ENCODE peak calls at places on chromosomes 3 and 15, in five cellular contexts. K is neural progenitor cell, A is foreskin keratinocyte, C is H9, L is right lobe of liver. T is an unnamed sample.

GRCh38 chr3:64798316-64798715 is 110.5 kb upstream of the ADAMTS9 start:
- DNase-seq in A (no peak), K (no peak), C (no peak), L (no peak), T (no peak)

GRCh38 chr15:80562846-80563245 is 132.3 kb upstream of the ABHD17C start:
- DNase-seq in C (no peak), A (no peak), K (no peak), L (no peak), T (no peak)

GRCh38 chr3:165820685-165821123 is 16.5 kb downstream of the BCHE start:
- DNase-seq in K (no peak), L (no peak), A (no peak), C (no peak), T (no peak)

GRCh38 chr15:90020041-90020735 is 19.1 kb downstream of the ZNF710 start:
- DNase-seq in L (peak), K (no peak), C (no peak), A (no peak), T (no peak)

GRCh38 chr3:52787672-52788625 is 6.6 kb upstream of the ITIH3 start:
- DNase-seq in L (peak), A (no peak), C (no peak), K (no peak), T (no peak)

GRCh38 chr3:60703008-60703407 is 548.2 kb downstream of the FHIT start:
- DNase-seq in K (no peak), A (no peak), C (no peak), L (no peak), T (no peak)

GRCh38 chr3:4232798-4233197 is 70.4 kb upstream of the SETMAR start:
- DNase-seq in L (no peak), A (no peak), C (no peak), K (peak), T (no peak)

GRCh38 chr3:97961276-97961623 is 11.0 kb downstream of the RIOX2 start:
- DNase-seq in K (no peak), A (no peak), L (no peak), C (no peak), T (no peak)

GRCh38 chr15:66066439-66066838 is 187.1 kb downstream of the MEGF11 start:
- DNase-seq in K (no peak), A (no peak), C (no peak), L (no peak), T (no peak)

GRCh38 chr3:175940243-175940642 is 1081.1 kb downstream of the NAALADL2 start:
- DNase-seq in A (no peak), L (no peak), K (no peak), C (no peak), T (peak)

GRCh38 chr15:35751421-35752133 is 205.6 kb upstream of the DPH6 start:
- DNase-seq in A (no peak), L (peak), K (peak), C (peak), T (peak)

GRCh38 chr15:48861813-48862431 is 16.0 kb upstream of the EID1 start:
- DNase-seq in C (no peak), L (no peak), A (no peak), K (peak), T (peak)

GRCh38 chr15:27645672-27646071 is 453.4 kb downstream of the OCA2 start:
- DNase-seq in C (peak), A (no peak), L (no peak), K (no peak), T (no peak)

GRCh38 chr3:188627652-188628051 is 473.7 kb downstream of the LPP start:
- DNase-seq in K (no peak), A (peak), C (no peak), L (no peak), T (peak)

GRCh38 chr15:40746916-40747418 is 8.1 kb downstream of the RMDN3 start:
- DNase-seq in A (no peak), K (no peak), L (no peak), C (no peak), T (no peak)

GRCh38 chr3:177960722-177961121 is 575.5 kb upstream of the KCNMB2 start:
- DNase-seq in K (no peak), A (no peak), L (no peak), C (no peak), T (no peak)

DNA sequence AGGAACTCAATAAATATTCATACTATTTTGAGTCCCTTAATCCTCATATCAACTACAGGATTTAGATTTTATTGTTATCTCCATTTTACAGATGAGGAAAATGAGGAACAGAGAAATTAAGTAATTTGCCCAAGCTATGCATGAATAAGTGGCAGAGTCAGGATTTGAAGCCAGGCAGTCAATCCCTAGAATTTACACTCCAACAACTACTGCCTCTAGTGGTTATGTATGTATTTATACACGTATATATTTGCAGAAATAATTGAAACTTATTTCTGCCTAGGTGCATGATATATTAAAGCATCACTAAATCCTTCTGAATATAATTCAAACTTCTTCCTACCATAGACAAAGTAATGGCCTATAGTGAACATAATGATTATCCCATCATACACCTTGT is 137.4 kb downstream of the SERPINI1 start:
- DNase-seq in L (no peak), A (no peak), C (no peak), K (no peak), T (no peak)
- TF ChIP-seq CTCF in L (no peak), A (peak), C (peak), K (peak), T (peak)

GRCh38 chr3:84772841-84773240 is 185.9 kb upstream of the CADM2 start:
- DNase-seq in K (no peak), A (no peak), L (no peak), C (no peak), T (no peak)
- TF ChIP-seq CTCF in K (peak), A (no peak), L (peak), C (peak), T (no peak)

GRCh38 chr3:5305681-5305983 is 118.1 kb downstream of the EDEM1 start:
- DNase-seq in L (no peak), A (no peak), C (no peak), K (no peak), T (no peak)
- TF ChIP-seq CTCF in L (no peak), A (no peak), C (no peak), K (no peak), T (peak)

DNA sequence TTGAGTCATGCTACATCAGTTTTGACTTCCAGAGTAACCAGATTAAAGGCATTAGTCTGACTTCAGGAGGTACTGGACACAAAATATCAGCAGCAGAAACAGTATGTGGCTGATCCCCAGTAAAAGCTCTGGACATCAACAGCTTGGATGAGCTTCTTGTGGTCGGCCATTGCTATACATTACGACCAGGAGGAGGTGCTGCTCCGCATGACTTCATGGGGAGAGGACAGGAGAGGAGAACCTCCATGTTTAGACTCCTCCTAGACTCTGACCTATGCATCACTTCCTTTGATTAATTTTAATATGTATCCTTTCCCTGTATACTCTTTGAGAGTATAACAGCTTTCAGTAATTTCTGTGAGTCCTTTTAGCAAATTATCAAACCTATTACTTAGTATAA is 285.6 kb upstream of the ARHGEF26 start:
- DNase-seq in K (no peak), A (no peak), C (peak), L (no peak), T (no peak)
- TF ChIP-seq CTCF in K (peak), A (peak), C (peak), L (no peak), T (no peak)

DNA sequence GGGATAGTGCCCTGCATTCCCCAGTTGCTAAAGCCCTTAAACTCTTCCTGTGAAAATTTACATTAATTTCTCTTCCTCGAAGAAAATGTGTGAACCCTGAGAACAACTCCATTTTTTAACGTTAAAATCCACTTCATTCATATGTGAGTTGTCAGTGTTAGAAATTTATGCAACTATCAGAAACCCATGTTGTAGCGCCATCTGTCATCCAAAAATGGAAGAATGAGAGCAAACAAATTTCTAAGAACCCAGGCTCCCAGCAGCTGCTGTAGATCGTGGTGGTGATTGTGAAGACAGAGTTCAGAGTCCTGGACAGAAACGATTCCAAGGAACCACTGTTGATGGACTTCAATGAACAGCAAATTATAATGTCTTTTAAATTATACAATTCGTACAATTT is 179.7 kb upstream of the NDN start:
- DNase-seq in K (peak), C (no peak), A (no peak), L (no peak), T (no peak)
- TF ChIP-seq CTCF in K (peak), C (peak), A (peak), L (peak), T (peak)

T was measured in HFFc6.